ENCODE peak calls at places on chromosomes 12 and 14, in four cellular contexts. U, X, V and H are unnamed samples.

GRCh38 chr14:105497671-105498429 is 6.8 kb downstream of the TEDC1 start:
- DNase-seq in U (no peak), X (no peak), V (no peak), H (no peak)

GRCh38 chr14:51298895-51299294 is 58.8 kb downstream of the TMX1 start:
- DNase-seq in U (no peak), X (no peak), V (no peak), H (no peak)

GRCh38 chr12:124283326-124283725 is 11.6 kb upstream of the RFLNA start:
- DNase-seq in U (no peak), X (no peak), V (no peak), H (no peak)

GRCh38 chr14:49586673-49587460 is 687 bp upstream of the RPS29 start:
- DNase-seq in U (peak; percentile 48), X (peak; percentile 82), V (peak; percentile 88), H (no peak)

GRCh38 chr12:89650239-89650638 is 58.4 kb downstream of the ATP2B1 start:
- DNase-seq in U (no peak), X (no peak), V (peak; percentile 23), H (no peak)

GRCh38 chr14:69879175-69880047 is at the start of gene SMOC1:
- DNase-seq in U (peak; percentile 89), X (peak; percentile 11), V (peak; percentile 14), H (peak; percentile 78)

GRCh38 chr14:89417111-89417468 is at the start of gene FOXN3:
- DNase-seq in U (peak; percentile 71), X (peak; percentile 95), V (peak; percentile 91), H (peak; percentile 73)

GRCh38 chr14:76219873-76220272 is 68.2 kb downstream of the GPATCH2L start:
- DNase-seq in U (no peak), X (no peak), V (no peak), H (no peak)

GRCh38 chr12:107484941-107485340 is 200.7 kb upstream of the PWP1 start:
- DNase-seq in U (no peak), X (no peak), V (no peak), H (no peak)

GRCh38 chr14:77041837-77042557 is 13.5 kb upstream of the IRF2BPL start:
- DNase-seq in U (no peak), X (peak; percentile 96), V (peak; percentile 97), H (no peak)

GRCh38 chr12:71935594-71935993 is 3.1 kb upstream of the TPH2 start:
- DNase-seq in U (no peak), X (no peak), V (no peak), H (no peak)

GRCh38 chr14:104894331-104895206 is 29.5 kb downstream of the CEP170B start:
- DNase-seq in U (no peak), X (no peak), V (no peak), H (no peak)

GRCh38 chr12:54565658-54566552 is 16.5 kb downstream of the PDE1B start:
- DNase-seq in U (no peak), X (no peak), V (no peak), H (no peak)

GRCh38 chr12:114476159-114476558 is 70.2 kb upstream of the TBX5 start:
- DNase-seq in U (no peak), X (peak; percentile 68), V (peak; percentile 58), H (no peak)

GRCh38 chr14:102586420-102587119 is 5.9 kb upstream of the RCOR1 start:
- DNase-seq in U (no peak), X (peak; percentile 52), V (no peak), H (no peak)
- TF ChIP-seq CTCF in U (no peak), X (no peak), V (no peak), H (no peak)

DNA sequence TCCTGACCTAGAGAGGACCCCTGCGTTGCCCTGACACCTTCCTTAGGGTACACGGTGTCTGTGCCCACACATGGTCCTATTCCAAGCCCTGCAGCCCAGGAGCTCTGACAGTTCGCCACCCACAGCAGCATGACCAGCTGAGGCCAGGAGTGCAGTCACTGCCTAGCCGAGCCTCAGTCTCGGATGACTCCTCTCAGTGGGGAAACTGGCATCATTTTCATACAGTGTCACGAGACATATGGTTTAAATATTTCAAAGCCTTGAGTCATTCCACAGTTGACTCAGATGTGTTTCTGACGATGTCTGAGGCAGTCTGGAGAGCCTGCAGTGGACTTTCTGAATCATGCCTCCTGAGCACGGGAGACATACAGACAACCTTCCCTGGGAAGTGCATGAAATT is 181.1 kb upstream of the FKBP4 start:
- DNase-seq in U (no peak), X (peak; percentile 90), V (peak; percentile 91), H (no peak)
- TF ChIP-seq CTCF in U (no peak), X (no peak), V (no peak), H (no peak)

GRCh38 chr14:29521526-29522137 is 406.0 kb downstream of the PRKD1 start:
- DNase-seq in U (no peak), X (peak; percentile 13), V (peak; percentile 36), H (no peak)
- TF ChIP-seq CTCF in U (peak; percentile 56), X (peak; percentile 56), V (peak; percentile 50), H (peak; percentile 59)

GRCh38 chr14:61196792-61197191 is 84.3 kb downstream of the TMEM30B start:
- DNase-seq in U (no peak), X (peak; percentile 34), V (peak; percentile 40), H (no peak)
- TF ChIP-seq CTCF in U (no peak), X (no peak), V (peak; percentile 42), H (no peak)

GRCh38 chr14:71776463-71777359 is 155.5 kb upstream of the RGS6 start:
- DNase-seq in U (no peak), X (peak; percentile 8), V (peak; percentile 10), H (no peak)
- TF ChIP-seq CTCF in U (no peak), X (no peak), V (no peak), H (no peak)

GRCh38 chr12:131991816-131992430 is 42.2 kb downstream of the EP400 start:
- DNase-seq in U (no peak), X (no peak), V (no peak), H (no peak)

GRCh38 chr12:131990980-131991305 is 41.2 kb downstream of the EP400 start:
- DNase-seq in U (no peak), X (no peak), V (no peak), H (no peak)

GRCh38 chr12:131988054-131988796 is 38.5 kb downstream of the EP400 start:
- DNase-seq in U (no peak), X (no peak), V (no peak), H (no peak)

GRCh38 chr12:131989021-131989420 is 39.3 kb downstream of the EP400 start:
- DNase-seq in U (no peak), X (no peak), V (no peak), H (no peak)

GRCh38 chr12:131990066-131990979 is 40.6 kb downstream of the EP400 start:
- DNase-seq in U (no peak), X (no peak), V (no peak), H (no peak)
- TF ChIP-seq CTCF in U (no peak), X (no peak), V (no peak), H (no peak)